ENCODE peak calls at places on chromosomes 16 and 17, in four cellular contexts. J is K562, U is GM12878, C is WTC11. N is an unnamed sample.

GRCh38 chr16:11609474-11610120 is 22.9 kb upstream of the LITAF start:
- DNase-seq in J (no peak), U (no peak), C (no peak), N (no peak)

GRCh38 chr17:39195568-39196160 is 1.8 kb downstream of the CACNB1 start:
- DNase-seq in J (no peak), U (no peak), C (no peak), N (no peak)

GRCh38 chr16:68298312-68298711 is 12.4 kb downstream of the SLC7A6OS start:
- DNase-seq in J (no peak), U (no peak), C (no peak), N (no peak)

GRCh38 chr17:46264456-46265198 is 30.3 kb upstream of the LRRC37A start:
- DNase-seq in J (peak), U (no peak), C (no peak), N (peak)

GRCh38 chr17:35238817-35239216 is 4.1 kb upstream of the SLFN5 start:
- DNase-seq in J (no peak), U (no peak), C (no peak), N (no peak)

GRCh38 chr17:55606431-55606830 is 95.2 kb upstream of the SMIM36 start:
- DNase-seq in J (no peak), U (no peak), C (no peak), N (no peak)

GRCh38 chr17:57623620-57624019 is 121.5 kb downstream of the CCDC182 start:
- DNase-seq in J (no peak), U (no peak), C (no peak), N (no peak)

GRCh38 chr17:42120161-42121065 is 754 bp downstream of the KAT2A start:
- DNase-seq in J (peak), U (no peak), C (peak), N (peak)

GRCh38 chr17:49996495-49997255 is 1.7 kb upstream of the DLX3 start:
- DNase-seq in J (peak), U (no peak), C (peak), N (no peak)

GRCh38 chr17:41334385-41334784 is 16.2 kb downstream of the KRT33A start:
- DNase-seq in J (no peak), U (peak), C (no peak), N (no peak)

GRCh38 chr16:65306722-65307121 is 184.9 kb upstream of the CDH11 start:
- DNase-seq in J (no peak), U (no peak), C (no peak), N (no peak)

GRCh38 chr17:37791434-37791833 is 46.6 kb upstream of the HNF1B start:
- DNase-seq in J (peak), U (no peak), C (peak), N (peak)
- TF ChIP-seq TCF7 in J (no peak), U (no peak), C (no peak), N (no peak)

DNA sequence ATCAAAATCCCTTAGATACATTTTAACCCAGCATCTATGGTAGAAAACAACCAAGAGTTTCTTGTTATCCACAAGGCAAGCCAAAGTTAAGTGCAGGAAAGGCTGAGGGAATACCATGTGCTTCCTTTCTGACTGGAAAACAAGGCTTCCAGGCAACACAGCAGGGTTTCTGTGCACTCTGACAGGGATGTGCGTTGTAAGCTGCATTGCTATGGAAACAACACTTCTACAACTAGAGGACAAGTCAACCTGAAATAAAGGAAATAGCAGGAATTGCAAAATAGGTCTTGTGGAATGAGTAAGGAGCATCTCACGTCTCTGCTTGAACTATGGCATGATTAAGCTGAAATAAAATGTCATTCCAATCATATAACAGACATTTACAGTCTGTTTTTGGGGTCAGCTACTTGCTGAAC is 55.3 kb downstream of the CFDP1 start:
- DNase-seq in J (no peak), U (no peak), C (peak), N (no peak)
- TF ChIP-seq TCF7 in J (no peak), U (no peak), C (no peak), N (no peak)

GRCh38 chr17:78042542-78042941 is 84.0 kb downstream of the TNRC6C start:
- DNase-seq in J (no peak), U (no peak), C (no peak), N (no peak)
- TF ChIP-seq TCF7 in J (no peak), U (no peak), C (no peak), N (no peak)

DNA sequence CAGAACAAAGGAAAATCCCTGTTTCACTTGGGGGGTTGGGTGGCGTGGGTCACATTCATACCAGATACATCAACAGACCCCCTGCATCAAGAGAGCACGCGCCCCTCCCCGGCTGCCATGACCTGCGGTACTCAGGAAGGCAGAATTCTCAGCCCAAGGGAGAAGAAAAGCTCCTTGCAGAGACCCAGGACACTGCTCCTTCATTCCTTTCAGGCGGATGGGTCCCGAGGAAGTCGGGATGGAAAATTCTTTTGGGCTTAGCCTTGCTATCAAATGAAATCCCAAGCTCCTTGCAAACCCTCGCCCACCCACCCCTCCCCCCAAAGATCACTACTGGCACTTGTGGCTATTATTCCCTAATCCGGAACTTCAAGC is 40.6 kb downstream of the HIC1 start:
- DNase-seq in J (no peak), U (no peak), C (no peak), N (no peak)
- TF ChIP-seq TCF7 in J (no peak), U (no peak), C (no peak), N (no peak)

DNA sequence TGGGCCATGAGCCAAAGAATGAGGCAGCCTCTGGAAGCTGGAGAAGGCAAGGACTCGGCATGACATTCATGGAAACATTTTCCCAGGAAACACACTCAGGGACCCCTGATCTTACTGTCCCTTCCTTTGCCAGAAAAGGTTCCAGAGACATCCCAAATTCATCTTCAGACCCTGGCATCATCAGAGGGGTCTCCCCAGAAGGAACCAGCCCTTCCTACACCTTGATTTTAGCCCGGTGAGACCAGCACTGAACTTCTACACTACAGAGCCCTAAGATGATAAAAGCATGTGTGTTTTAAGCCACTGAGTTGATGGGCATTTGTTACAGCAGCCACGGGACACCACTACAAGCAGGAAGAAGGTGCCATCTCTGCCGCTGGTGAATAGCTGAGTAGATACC is 262.3 kb downstream of the C16orf95 start:
- DNase-seq in J (no peak), U (no peak), C (no peak), N (no peak)
- TF ChIP-seq TCF7 in J (no peak), U (no peak), C (no peak), N (no peak)

GRCh38 chr17:68034452-68034776 is 1.1 kb upstream of the KPNA2 start:
- DNase-seq in J (no peak), U (no peak), C (no peak), N (no peak)
- TF ChIP-seq TCF7 in J (no peak), U (no peak), C (no peak), N (no peak)

GRCh38 chr16:89973654-89974335 is 25.2 kb downstream of the DEF8 start:
- DNase-seq in J (no peak), U (no peak), C (no peak), N (peak)

GRCh38 chr16:89972244-89973234 is 24.0 kb downstream of the DEF8 start:
- DNase-seq in J (peak), U (no peak), C (peak), N (peak)

GRCh38 chr16:89970011-89970410 is 21.5 kb downstream of the DEF8 start:
- DNase-seq in J (no peak), U (no peak), C (no peak), N (no peak)

GRCh38 chr16:89973235-89973634 is 24.7 kb downstream of the DEF8 start:
- DNase-seq in J (no peak), U (no peak), C (no peak), N (no peak)

GRCh38 chr16:89971495-89972243 is 23.1 kb downstream of the DEF8 start:
- DNase-seq in J (peak), U (no peak), C (peak), N (no peak)
- TF ChIP-seq TCF7 in J (no peak), U (no peak), C (peak), N (no peak)

N was measured in HepG2.